ENCODE peak calls at places on chromosome 4, in seven cellular contexts. N is heart right ventricle, Y is HepG2, Z is IMR-90, C is astrocyte, K is PC-9, J is ovary. A is an unnamed sample.

GRCh38 chr4:119797238-119797894 is 168.8 kb upstream of the PDE5A start:
- DNase-seq in J (no peak), K (no peak), C (no peak), Z (no peak), N (no peak), Y (no peak), A (no peak)

GRCh38 chr4:13527192-13527982 is 16.9 kb downstream of the NKX3-2 start:
- DNase-seq in C (no peak), Y (no peak), Z (no peak), J (no peak), K (no peak), N (no peak), A (no peak)

GRCh38 chr4:165600959-165601674 is 222.3 kb downstream of the CPE start:
- DNase-seq in Z (no peak), K (no peak), N (no peak), J (no peak), Y (no peak), C (peak), A (no peak)

GRCh38 chr4:125956281-125956680 is 641.5 kb downstream of the FAT4 start:
- DNase-seq in K (no peak), C (no peak), J (no peak), Y (no peak), Z (no peak), N (no peak), A (no peak)

GRCh38 chr4:129623233-129623632 is 527.3 kb downstream of the C4orf33 start:
- DNase-seq in K (no peak), Z (no peak), N (no peak), J (no peak), C (no peak), Y (no peak), A (no peak)

GRCh38 chr4:174847801-174848427 is 18.9 kb upstream of the GLRA3 start:
- DNase-seq in N (no peak), C (no peak), Z (no peak), J (no peak), K (no peak), Y (no peak), A (no peak)

GRCh38 chr4:128571747-128572146 is 237.8 kb upstream of the JADE1 start:
- DNase-seq in J (peak), N (no peak), C (peak), Y (no peak), Z (peak), K (peak), A (peak)

GRCh38 chr4:48483777-48484493 is 792 bp downstream of the SLC10A4 start:
- DNase-seq in K (no peak), C (no peak), N (no peak), J (no peak), Y (no peak), Z (no peak), A (no peak)

GRCh38 chr4:132101526-132101925 is 1047.6 kb upstream of the PCDH10 start:
- DNase-seq in C (peak), N (no peak), J (no peak), Z (peak), K (no peak), Y (no peak), A (no peak)

GRCh38 chr4:142846729-142847606 is 867 bp upstream of the INPP4B start:
- DNase-seq in Y (peak), Z (no peak), C (no peak), K (peak), J (peak), N (peak), A (peak)

GRCh38 chr4:45004326-45004725 is 278.0 kb upstream of the GNPDA2 start:
- DNase-seq in Y (no peak), K (no peak), C (no peak), J (no peak), Z (no peak), N (no peak), A (no peak)

GRCh38 chr4:11505225-11505971 is 76.7 kb upstream of the HS3ST1 start:
- DNase-seq in J (no peak), K (peak), Z (no peak), N (no peak), C (peak), Y (no peak), A (peak)

GRCh38 chr4:24693636-24694035 is 101.7 kb upstream of the SOD3 start:
- DNase-seq in J (no peak), Y (no peak), Z (no peak), N (no peak), C (peak), K (no peak), A (no peak)

GRCh38 chr4:141080668-141081067 is 52.6 kb downstream of the RNF150 start:
- DNase-seq in Y (no peak), Z (no peak), C (no peak), K (no peak), J (no peak), N (no peak), A (no peak)

GRCh38 chr4:53709693-53710092 is 118.4 kb upstream of the LNX1 start:
- DNase-seq in C (no peak), Z (no peak), Y (no peak), N (no peak), J (no peak), K (no peak), A (no peak)

GRCh38 chr4:17024430-17024829 is 126.0 kb upstream of the LDB2 start:
- DNase-seq in J (no peak), K (no peak), C (no peak), N (no peak), Y (no peak), Z (peak), A (no peak)

GRCh38 chr4:85555210-85555609 is 80.3 kb downstream of the ARHGAP24 start:
- DNase-seq in J (no peak), Y (no peak), C (no peak), Z (no peak), N (no peak), K (no peak), A (no peak)

GRCh38 chr4:77065382-77065781 is 10.4 kb downstream of the CCNI start:
- DNase-seq in Z (peak), J (no peak), Y (no peak), C (peak), K (no peak), N (no peak), A (no peak)

GRCh38 chr4:101782546-101782945 is 8.0 kb upstream of the BANK1 start:
- DNase-seq in N (no peak), K (peak), C (no peak), J (no peak), Z (no peak), Y (no peak), A (no peak)

GRCh38 chr4:120871173-120871572 is 51.4 kb downstream of the PRDM5 start:
- DNase-seq in C (no peak), N (no peak), J (no peak), Y (no peak), K (no peak), Z (no peak), A (no peak)

GRCh38 chr4:103400405-103400804 is 202.3 kb upstream of the CENPE start:
- DNase-seq in C (no peak), Y (peak), N (no peak), Z (no peak), J (no peak), K (no peak), A (no peak)

GRCh38 chr4:93199492-93199891 is 629.1 kb upstream of the ATOH1 start:
- DNase-seq in Z (peak), C (peak), N (no peak), K (no peak), Y (peak), J (no peak), A (no peak)

GRCh38 chr4:130068072-130068471 is 972.1 kb downstream of the C4orf33 start:
- DNase-seq in C (no peak), Z (no peak), Y (no peak), N (no peak), J (no peak), K (no peak), A (no peak)

GRCh38 chr4:112031712-112032328 is 113.4 kb upstream of the FAM241A start:
- DNase-seq in Z (peak), C (peak), K (peak), Y (peak), N (no peak), J (no peak), A (peak)

GRCh38 chr4:183637461-183637860 is 21.5 kb downstream of the RWDD4 start:
- DNase-seq in N (no peak), Y (no peak), J (no peak), K (no peak), C (peak), Z (peak), A (no peak)

GRCh38 chr4:99402765-99403164 is 32.4 kb downstream of the ADH7 start:
- DNase-seq in J (no peak), Y (no peak), Z (no peak), C (no peak), N (no peak), K (no peak), A (no peak)

GRCh38 chr4:40594261-40595178 is 35.1 kb downstream of the RBM47 start:
- DNase-seq in K (no peak), Z (peak), C (peak), Y (no peak), J (no peak), N (no peak), A (no peak)

GRCh38 chr4:120691106-120691505 is 231.4 kb downstream of the PRDM5 start:
- DNase-seq in C (peak), K (no peak), J (no peak), Y (no peak), Z (peak), N (no peak), A (no peak)

GRCh38 chr4:126821152-126821551 is 811.6 kb upstream of the INTU start:
- DNase-seq in N (no peak), C (no peak), Z (no peak), Y (no peak), J (no peak), K (no peak), A (no peak)

GRCh38 chr4:72418458-72418857 is 150.6 kb downstream of the ADAMTS3 start:
- DNase-seq in Y (no peak), N (peak), C (peak), J (peak), Z (peak), K (no peak), A (peak)

GRCh38 chr4:153679476-153679875 is 4.6 kb upstream of the TLR2 start:
- DNase-seq in J (no peak), K (no peak), N (no peak), Z (no peak), C (no peak), Y (no peak), A (no peak)

GRCh38 chr4:153755186-153755585 is 4.6 kb downstream of the RNF175 start:
- DNase-seq in C (no peak), K (no peak), Y (no peak), Z (no peak), J (no peak), N (no peak), A (no peak)

GRCh38 chr4:99077177-99077576 is 11.4 kb downstream of the ADH5 start:
- DNase-seq in Z (no peak), K (no peak), C (no peak), J (no peak), N (no peak), Y (no peak), A (no peak)

GRCh38 chr4:8046925-8047541 is 107.4 kb upstream of the AFAP1 start:
- DNase-seq in K (no peak), Y (no peak), N (no peak), Z (no peak), C (no peak), J (no peak), A (no peak)

DNA sequence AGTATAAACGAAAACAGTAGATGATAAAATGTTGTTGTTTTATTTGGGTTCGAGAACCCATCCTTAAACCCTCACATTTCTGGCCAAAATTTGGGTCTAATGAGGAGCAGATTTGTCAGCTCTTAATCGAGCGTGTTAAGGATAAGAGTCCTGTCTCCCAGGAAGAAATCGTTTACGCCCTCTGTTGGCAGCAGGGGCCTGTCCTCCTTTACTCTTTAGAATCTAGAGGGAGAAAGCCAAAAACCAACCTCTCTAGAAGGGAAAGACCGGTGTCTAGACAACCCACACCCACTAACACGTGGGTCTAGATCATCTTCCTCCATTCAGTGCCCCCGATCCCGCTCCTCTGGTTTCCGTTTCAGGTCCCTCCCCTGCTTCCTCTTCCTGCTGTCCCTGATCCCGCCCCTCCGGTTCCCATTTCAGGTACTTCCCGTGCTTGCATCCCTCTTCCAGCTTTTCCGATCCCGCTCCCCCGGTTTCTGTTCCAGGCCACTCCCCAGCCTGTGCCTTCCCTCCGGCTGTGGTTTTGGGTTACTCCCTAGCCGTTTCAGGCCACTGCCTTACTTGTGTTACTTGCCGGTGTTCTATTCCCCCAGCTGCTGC is 339.1 kb downstream of the PAPSS1 start:
- DNase-seq in Y (no peak), Z (no peak), K (peak), J (no peak), N (no peak), C (no peak), A (no peak)
- TF ChIP-seq CTCF in Y (no peak), Z (no peak), K (peak), J (no peak), N (no peak), C (no peak), A (peak)

DNA sequence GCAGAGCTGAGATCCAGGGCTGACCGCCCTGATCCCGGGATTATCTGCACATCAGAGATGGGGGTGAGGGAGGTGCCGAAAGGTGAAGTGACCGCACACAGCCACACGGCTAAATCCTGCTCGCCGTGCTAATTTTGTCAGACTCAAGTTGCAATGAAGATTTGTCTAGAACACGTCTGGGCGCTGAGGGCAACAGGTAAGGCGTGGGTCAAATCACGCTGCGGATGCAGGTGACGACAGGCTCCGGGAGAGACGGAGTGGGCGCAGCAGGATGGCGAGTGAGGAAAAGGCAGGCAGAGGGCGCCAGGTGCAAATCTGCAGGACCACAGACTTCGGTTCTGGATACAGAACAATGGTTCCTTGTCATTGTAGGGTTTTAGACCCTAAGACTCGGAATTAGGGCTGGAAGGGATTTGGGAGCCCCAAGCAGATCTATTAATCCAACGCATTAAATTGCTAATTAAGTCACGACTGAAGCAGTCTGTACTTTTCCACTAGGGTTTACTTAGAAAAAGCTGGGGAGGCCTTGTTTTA is 1.9 kb upstream of the TBC1D14 start:
- DNase-seq in Y (no peak), C (no peak), J (peak), N (peak), K (peak), Z (no peak), A (no peak)
- TF ChIP-seq CTCF in Y (peak), C (peak), J (peak), N (peak), K (no peak), Z (peak), A (peak)

GRCh38 chr4:57607616-57608150 is 497.5 kb upstream of the IGFBP7 start:
- DNase-seq in Z (no peak), Y (no peak), K (no peak), C (no peak), J (no peak), N (no peak), A (no peak)

GRCh38 chr4:57614533-57614932 is 504.3 kb upstream of the IGFBP7 start:
- DNase-seq in Y (no peak), Z (no peak), J (no peak), C (no peak), N (no peak), K (no peak), A (no peak)

DNA sequence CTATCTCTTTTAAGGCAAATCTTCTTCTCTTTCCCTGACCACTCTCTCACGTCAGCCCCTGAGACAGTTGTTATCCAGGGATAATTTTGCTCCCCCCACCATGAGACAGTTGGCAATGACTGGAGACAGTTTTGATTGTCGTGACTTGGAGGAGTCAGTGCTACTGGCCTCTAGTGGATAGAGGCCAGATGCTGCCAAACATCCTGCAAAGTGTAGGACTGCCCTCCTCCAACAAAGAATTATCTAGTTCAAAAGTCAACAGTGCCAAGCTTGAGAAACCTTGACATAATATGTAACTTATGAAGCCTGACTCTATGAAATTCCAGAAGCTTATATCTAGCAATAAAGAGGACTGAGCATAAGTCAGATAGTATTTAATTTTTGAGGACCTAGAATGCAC is 502.1 kb upstream of the IGFBP7 start:
- DNase-seq in Y (no peak), K (no peak), J (no peak), N (no peak), Z (no peak), C (no peak), A (no peak)
- TF ChIP-seq CTCF in Y (no peak), K (no peak), J (no peak), N (no peak), Z (no peak), C (no peak), A (peak)

GRCh38 chr4:2793578-2793919 is 664 bp downstream of the SH3BP2 start:
- DNase-seq in C (peak), Z (peak), K (no peak), Y (no peak), J (peak), N (peak), A (no peak)
- TF ChIP-seq CTCF in C (no peak), Z (no peak), K (no peak), Y (no peak), J (no peak), N (no peak), A (no peak)

GRCh38 chr4:123652501-123652900 is 255.9 kb downstream of the SPRY1 start:
- DNase-seq in N (no peak), Z (peak), J (no peak), Y (no peak), C (no peak), K (no peak), A (no peak)
- TF ChIP-seq CTCF in N (no peak), Z (no peak), J (no peak), Y (no peak), C (no peak), K (no peak), A (no peak)

GRCh38 chr4:145014365-145014764 is 83.6 kb downstream of the ANAPC10 start:
- DNase-seq in C (no peak), N (no peak), J (no peak), Y (no peak), Z (no peak), K (no peak), A (no peak)
- TF ChIP-seq CTCF in C (no peak), N (no peak), J (no peak), Y (peak), Z (no peak), K (no peak), A (no peak)

GRCh38 chr4:92101609-92102231 is 202.0 kb upstream of the GRID2 start:
- DNase-seq in Y (no peak), J (no peak), C (peak), K (no peak), N (no peak), Z (peak), A (no peak)
- TF ChIP-seq CTCF in Y (no peak), J (no peak), C (no peak), K (no peak), N (no peak), Z (no peak), A (no peak)

GRCh38 chr4:139658185-139658584 is 7.4 kb upstream of the MGST2 start:
- DNase-seq in J (no peak), C (no peak), K (no peak), Z (no peak), N (no peak), Y (peak), A (no peak)

GRCh38 chr4:139651282-139652194 is 14.1 kb upstream of the MGST2 start:
- DNase-seq in K (peak), Z (peak), Y (peak), J (peak), C (peak), N (peak), A (no peak)

GRCh38 chr4:139654516-139654915 is 11.1 kb upstream of the MGST2 start:
- DNase-seq in K (no peak), Y (no peak), J (no peak), N (no peak), Z (no peak), C (no peak), A (no peak)

GRCh38 chr4:139656614-139657486 is 8.8 kb upstream of the MGST2 start:
- DNase-seq in Z (peak), C (peak), Y (peak), N (peak), J (peak), K (peak), A (no peak)

DNA sequence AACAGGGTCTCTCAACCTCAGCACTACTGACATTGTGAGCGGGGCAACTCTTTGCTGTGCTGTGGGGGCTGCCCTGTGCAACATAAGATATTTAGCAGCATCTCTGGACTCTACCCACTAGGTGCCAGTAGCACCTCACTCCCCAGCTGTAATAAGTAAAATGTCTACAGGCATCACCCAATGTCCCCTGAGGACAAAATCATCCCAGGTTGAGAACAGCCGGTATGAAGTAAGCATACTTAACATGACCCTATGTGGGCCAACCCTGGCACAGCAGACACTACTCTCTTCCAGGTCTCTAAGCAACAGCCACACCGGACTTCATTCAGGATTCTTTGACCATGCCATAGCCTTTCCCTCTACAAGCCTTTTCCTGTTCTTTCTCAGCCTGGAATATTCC is 10.5 kb upstream of the MGST2 start:
- DNase-seq in N (no peak), Y (peak), K (no peak), Z (peak), C (peak), J (no peak), A (peak)
- TF ChIP-seq CTCF in N (peak), Y (peak), K (peak), Z (peak), C (peak), J (no peak), A (peak)